ENCODE peak calls at places on chromosome 9, in seven cellular contexts. E, Y, K, C, T, D and J are unnamed samples.

GRCh38 chr9:98867434-98868168 is 60.1 kb downstream of the GALNT12 start:
- DNase-seq in E (peak; percentile 62), Y (no peak), K (no peak), C (no peak), T (peak; percentile 11), D (no peak), J (no peak)

GRCh38 chr9:136416427-136416826 is 6.0 kb downstream of the PMPCA start:
- DNase-seq in E (no peak), Y (no peak), K (no peak), C (no peak), T (no peak), D (no peak), J (no peak)

GRCh38 chr9:134060546-134060945 is 7.3 kb downstream of the BRD3 start:
- DNase-seq in E (no peak), Y (no peak), K (no peak), C (no peak), T (no peak), D (no peak), J (no peak)

GRCh38 chr9:27924502-27924901 is 351.2 kb upstream of the C9orf72 start:
- DNase-seq in E (no peak), Y (no peak), K (no peak), C (no peak), T (no peak), D (no peak), J (no peak)

GRCh38 chr9:110875275-110875674 is 163.0 kb downstream of the LPAR1 start:
- DNase-seq in E (no peak), Y (no peak), K (no peak), C (no peak), T (no peak), D (no peak), J (no peak)

GRCh38 chr9:99112750-99113417 is 8.0 kb downstream of the TGFBR1 start:
- DNase-seq in E (no peak), Y (no peak), K (no peak), C (no peak), T (no peak), D (no peak), J (no peak)

GRCh38 chr9:79928661-79929060 is 356.9 kb downstream of the TLE4 start:
- DNase-seq in E (no peak), Y (no peak), K (no peak), C (no peak), T (no peak), D (no peak), J (no peak)

GRCh38 chr9:118954822-118955221 is 414.4 kb downstream of the BRINP1 start:
- DNase-seq in E (no peak), Y (no peak), K (no peak), C (no peak), T (no peak), D (no peak), J (no peak)

GRCh38 chr9:133980864-133981588 is 11.1 kb downstream of the VAV2 start:
- DNase-seq in E (no peak), Y (no peak), K (no peak), C (no peak), T (no peak), D (no peak), J (no peak)

GRCh38 chr9:132774886-132775285 is 103.2 kb downstream of the AK8 start:
- DNase-seq in E (no peak), Y (no peak), K (no peak), C (no peak), T (no peak), D (no peak), J (peak; percentile 25)

GRCh38 chr9:10265102-10265708 is 347.6 kb downstream of the PTPRD start:
- DNase-seq in E (peak; percentile 19), Y (no peak), K (no peak), C (no peak), T (peak; percentile 55), D (no peak), J (no peak)

GRCh38 chr9:127128341-127129072 is 6.1 kb upstream of the ANGPTL2 start:
- DNase-seq in E (no peak), Y (no peak), K (no peak), C (no peak), T (peak; percentile 44), D (no peak), J (no peak)

GRCh38 chr9:29021632-29022031 is 1448.4 kb upstream of the C9orf72 start:
- DNase-seq in E (no peak), Y (no peak), K (no peak), C (no peak), T (no peak), D (no peak), J (no peak)

GRCh38 chr9:124038239-124038638 is 26.7 kb downstream of the LHX2 start:
- DNase-seq in E (no peak), Y (no peak), K (no peak), C (no peak), T (no peak), D (no peak), J (no peak)

GRCh38 chr9:121944741-121945191 is 148.3 kb downstream of the TTLL11 start:
- DNase-seq in E (peak; percentile 71), Y (no peak), K (no peak), C (no peak), T (no peak), D (no peak), J (no peak)